ENCODE peak calls at places on chromosomes 2 and 18, in four cellular contexts. Z, W, N and O are unnamed samples.

GRCh38 chr18:72727776-72728175 is 140.0 kb downstream of the NETO1 start:
- DNase-seq in W (no peak), N (no peak), Z (no peak), O (no peak)

GRCh38 chr18:36814994-36815393 is 13.8 kb downstream of the TPGS2 start:
- DNase-seq in Z (no peak), W (no peak), N (no peak), O (no peak)

GRCh38 chr18:59907172-59907571 is 7.4 kb downstream of the PMAIP1 start:
- DNase-seq in N (peak; percentile 65), W (no peak), Z (no peak), O (no peak)

GRCh38 chr2:44793322-44793870 is 148.1 kb upstream of the SIX3 start:
- DNase-seq in W (no peak), N (peak; percentile 34), Z (peak; percentile 14), O (peak; percentile 49)

GRCh38 chr18:24632158-24632988 is 171.9 kb downstream of the HRH4 start:
- DNase-seq in W (no peak), N (no peak), Z (no peak), O (no peak)

GRCh38 chr2:62156861-62157496 is 38.9 kb upstream of the B3GNT2 start:
- DNase-seq in N (no peak), W (no peak), Z (no peak), O (no peak)

GRCh38 chr18:407168-407567 is 93.3 kb downstream of the COLEC12 start:
- DNase-seq in W (no peak), Z (no peak), N (no peak), O (no peak)

GRCh38 chr18:76353500-76353899 is 141.5 kb downstream of the ZNF516 start:
- DNase-seq in N (no peak), Z (no peak), W (no peak), O (no peak)

GRCh38 chr2:232142049-232142448 is 180.5 kb downstream of the DIS3L2 start:
- DNase-seq in N (peak; percentile 47), Z (peak; percentile 31), W (peak; percentile 17), O (peak; percentile 53)

GRCh38 chr18:76814256-76814655 is 8.1 kb upstream of the ZNF236 start:
- DNase-seq in Z (no peak), W (no peak), N (no peak), O (no peak)

GRCh38 chr2:14567561-14567960 is 65.0 kb upstream of the LRATD1 start:
- DNase-seq in Z (peak; percentile 27), W (no peak), N (no peak), O (no peak)

GRCh38 chr2:2586961-2587360 is 255.9 kb upstream of the MYT1L start:
- DNase-seq in W (no peak), Z (no peak), N (no peak), O (no peak)

GRCh38 chr2:161257123-161257952 is 50.9 kb upstream of the PSMD14 start:
- DNase-seq in N (no peak), W (no peak), Z (no peak), O (no peak)

GRCh38 chr18:13382990-13383821 is 164.6 kb downstream of the LDLRAD4 start:
- DNase-seq in N (no peak), W (no peak), Z (no peak), O (no peak)

GRCh38 chr2:136010126-136010525 is 24.7 kb upstream of the DARS1 start:
- DNase-seq in W (no peak), N (no peak), Z (peak; percentile 72), O (no peak)

GRCh38 chr2:239113164-239113563 is 265.3 kb downstream of the TWIST2 start:
- DNase-seq in Z (peak; percentile 31), N (no peak), W (no peak), O (peak; percentile 64)

GRCh38 chr18:52156166-52156565 is 183.8 kb upstream of the DCC start:
- DNase-seq in N (no peak), Z (no peak), W (no peak), O (no peak)

GRCh38 chr2:220913384-220913783 is 658.7 kb downstream of the EPHA4 start:
- DNase-seq in N (no peak), Z (peak; percentile 52), W (no peak), O (no peak)

GRCh38 chr2:222523783-222524544 is 99.6 kb downstream of the SGPP2 start:
- DNase-seq in W (no peak), Z (no peak), N (peak; percentile 18), O (no peak)

GRCh38 chr2:74235041-74235440 is 36.6 kb downstream of the MTHFD2 start:
- DNase-seq in Z (no peak), N (no peak), W (no peak), O (no peak)

GRCh38 chr2:208265371-208265806 is 666 bp upstream of the PIKFYVE start:
- DNase-seq in N (peak; percentile 76), W (no peak), Z (peak; percentile 53), O (peak; percentile 58)

GRCh38 chr2:201938151-201938815 is 95.4 kb upstream of the FZD7 start:
- DNase-seq in N (no peak), W (no peak), Z (peak; percentile 63), O (no peak)

GRCh38 chr2:167191588-167191987 is 303.3 kb downstream of the XIRP2 start:
- DNase-seq in N (no peak), Z (peak; percentile 41), W (no peak), O (no peak)

GRCh38 chr2:72334806-72335205 is 187.1 kb upstream of the CYP26B1 start:
- DNase-seq in N (no peak), W (no peak), Z (no peak), O (no peak)

GRCh38 chr2:36395866-36396265 is 40.3 kb downstream of the CRIM1 start:
- DNase-seq in W (no peak), N (no peak), Z (no peak), O (no peak)

GRCh38 chr2:80489718-80490117 is 185.2 kb upstream of the LRRTM1 start:
- DNase-seq in N (no peak), W (no peak), Z (peak; percentile 57), O (peak; percentile 23)
- H3K4me3 ChIP-seq in N (no peak overlapping the region), W (no peak overlapping the region), Z (no peak overlapping the region), O (no peak overlapping the region)

GRCh38 chr2:65351234-65351947 is 81.0 kb downstream of the SPRED2 start:
- DNase-seq in Z (peak; percentile 54), N (no peak), W (no peak), O (peak; percentile 78)

GRCh38 chr2:65354773-65355172 is 77.6 kb downstream of the SPRED2 start:
- DNase-seq in N (no peak), Z (no peak), W (no peak), O (no peak)

GRCh38 chr2:65351948-65352595 is 80.3 kb downstream of the SPRED2 start:
- DNase-seq in Z (no peak), W (no peak), N (no peak), O (no peak)

GRCh38 chr2:65353927-65354326 is 78.5 kb downstream of the SPRED2 start:
- DNase-seq in Z (no peak), W (no peak), N (no peak), O (no peak)

GRCh38 chr2:65353046-65353445 is 79.4 kb downstream of the SPRED2 start:
- DNase-seq in Z (no peak), W (no peak), N (no peak), O (no peak)
- TF ChIP-seq CTCF in Z (no peak), W (no peak), N (no peak), O (no peak)

GRCh38 chr2:119755906-119756305 is 3.8 kb upstream of the PTPN4 start:
- DNase-seq in N (no peak), W (no peak), Z (no peak), O (no peak)
- H3K4me3 ChIP-seq in N (no peak overlapping the region), W (no peak overlapping the region), Z (no peak overlapping the region), O (no peak overlapping the region)

DNA sequence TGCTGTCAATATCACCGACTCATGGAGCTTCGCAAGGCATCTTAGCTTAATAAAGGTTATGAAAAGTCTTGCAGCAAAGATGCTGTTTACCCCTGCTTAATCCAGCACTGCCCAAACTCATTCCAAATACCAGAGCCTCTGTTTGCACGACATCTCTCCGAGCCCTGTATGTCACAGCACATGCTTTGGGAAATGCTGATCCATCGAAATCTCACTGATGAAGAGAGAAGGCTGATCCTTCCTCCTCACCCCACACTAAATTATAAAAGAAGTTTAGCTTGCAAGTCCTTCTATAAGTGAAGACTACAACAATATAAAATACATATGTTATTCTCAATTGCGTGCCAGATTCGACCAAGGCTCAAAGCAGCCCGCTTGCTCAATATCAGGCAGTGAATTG is 30.7 kb upstream of the SLC35F6 start:
- DNase-seq in Z (no peak), W (no peak), N (no peak), O (no peak)
- TF ChIP-seq CTCF in Z (no peak), W (no peak), N (no peak), O (no peak)

DNA sequence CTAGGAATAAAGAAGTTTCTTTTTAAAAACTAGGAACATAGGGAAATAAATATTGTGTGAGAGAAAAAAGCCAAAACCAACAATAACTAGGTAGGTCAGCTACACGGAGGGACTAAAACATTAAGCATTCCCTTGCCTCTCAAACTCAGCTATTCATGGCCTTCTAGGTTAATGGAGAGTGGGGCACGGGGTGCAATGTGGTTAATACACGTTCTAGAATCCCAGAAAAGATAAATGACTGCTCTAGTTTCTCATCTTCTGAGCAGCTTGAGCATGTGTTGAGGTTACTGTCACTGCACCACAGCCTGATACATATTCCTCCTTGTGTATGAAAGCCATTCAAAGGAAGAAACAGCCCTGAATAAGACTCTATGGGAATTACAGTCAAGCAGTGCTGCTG is 31.4 kb downstream of the SLC8A1 start:
- DNase-seq in W (no peak), N (no peak), Z (no peak), O (no peak)
- H3K4me3 ChIP-seq in W (peak overlapping the region; percentile 15), N (no peak overlapping the region), Z (no peak overlapping the region), O (no peak overlapping the region)

GRCh38 chr2:43023791-43024514 is 202.5 kb downstream of the ZFP36L2 start:
- DNase-seq in W (no peak), N (no peak), Z (no peak), O (no peak)

GRCh38 chr2:43025709-43026290 is 200.6 kb downstream of the ZFP36L2 start:
- DNase-seq in N (no peak), W (no peak), Z (no peak), O (no peak)

GRCh38 chr2:43026451-43027102 is 199.8 kb downstream of the ZFP36L2 start:
- DNase-seq in N (no peak), Z (no peak), W (no peak), O (no peak)

GRCh38 chr2:43022896-43023295 is 203.5 kb downstream of the ZFP36L2 start:
- DNase-seq in N (no peak), W (no peak), Z (no peak), O (no peak)

GRCh38 chr2:43024515-43024962 is 201.9 kb downstream of the ZFP36L2 start:
- DNase-seq in W (peak; percentile 78), N (peak; percentile 38), Z (peak; percentile 55), O (peak; percentile 67)
- TF ChIP-seq CTCF in W (peak; percentile 78), N (peak; percentile 79), Z (peak; percentile 71), O (peak; percentile 93)

DNA sequence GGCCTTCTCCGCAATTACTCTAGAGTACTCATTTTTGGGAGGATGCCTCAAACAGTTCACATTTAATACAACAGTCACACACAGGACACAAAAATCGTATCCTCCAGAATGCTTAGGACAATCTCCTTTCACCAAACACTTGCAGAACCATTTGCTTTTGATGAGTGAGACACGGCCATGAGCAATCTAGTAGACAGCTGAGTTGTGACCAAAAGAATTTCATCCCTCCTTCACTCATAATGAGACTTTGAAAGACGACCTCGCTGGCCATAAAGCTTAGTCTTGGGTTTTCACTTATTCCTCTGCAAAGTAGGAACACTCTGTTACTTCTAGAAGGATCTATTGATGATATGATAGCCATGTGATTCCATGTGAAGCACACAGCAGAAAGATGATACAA is 87.5 kb upstream of the SLC35G4 start:
- DNase-seq in W (no peak), Z (no peak), N (no peak), O (no peak)
- H3K4me3 ChIP-seq in W (no peak overlapping the region), Z (no peak overlapping the region), N (no peak overlapping the region), O (no peak overlapping the region)